ENCODE peak calls at places on chromosomes 13 and 19, in seven cellular contexts. V, N, S, T, R, W and M are unnamed samples.

GRCh38 chr19:29678484-29679106 is 13.3 kb downstream of the PLEKHF1 start:
- DNase-seq in S (peak), R (no peak), T (no peak), W (peak), N (no peak), V (no peak), M (no peak)

GRCh38 chr13:99687728-99688397 is 186.6 kb downstream of the TM9SF2 start:
- DNase-seq in N (no peak), S (no peak), W (no peak), R (no peak), T (no peak), V (no peak), M (no peak)

GRCh38 chr13:39196957-39197644 is 158.8 kb downstream of the NHLRC3 start:
- DNase-seq in R (no peak), S (no peak), N (no peak), V (no peak), T (no peak), W (no peak), M (peak)

GRCh38 chr13:76711515-76712182 is 174.6 kb downstream of the KCTD12 start:
- DNase-seq in R (peak), V (peak), W (peak), T (no peak), N (no peak), S (no peak), M (no peak)

GRCh38 chr13:63163903-63164302 is 1748.3 kb upstream of the PCDH20 start:
- DNase-seq in S (no peak), N (no peak), V (no peak), R (no peak), T (no peak), W (no peak), M (no peak)

GRCh38 chr13:112522578-112522977 is 65.4 kb downstream of the TUBGCP3 start:
- DNase-seq in W (no peak), S (no peak), T (no peak), V (no peak), N (no peak), R (no peak), M (no peak)

GRCh38 chr19:17311455-17312248 is 2.3 kb downstream of the DDA1 start:
- DNase-seq in V (no peak), S (no peak), R (no peak), W (no peak), T (no peak), N (no peak), M (no peak)

GRCh38 chr19:14248578-14249011 is 42.6 kb upstream of the ADGRL1 start:
- DNase-seq in V (peak), W (no peak), T (no peak), R (peak), N (peak), S (peak), M (peak)

GRCh38 chr13:30375436-30375835 is 46.9 kb upstream of the UBE2L5 start:
- DNase-seq in S (no peak), N (no peak), W (no peak), V (no peak), R (no peak), T (no peak), M (no peak)

DNA sequence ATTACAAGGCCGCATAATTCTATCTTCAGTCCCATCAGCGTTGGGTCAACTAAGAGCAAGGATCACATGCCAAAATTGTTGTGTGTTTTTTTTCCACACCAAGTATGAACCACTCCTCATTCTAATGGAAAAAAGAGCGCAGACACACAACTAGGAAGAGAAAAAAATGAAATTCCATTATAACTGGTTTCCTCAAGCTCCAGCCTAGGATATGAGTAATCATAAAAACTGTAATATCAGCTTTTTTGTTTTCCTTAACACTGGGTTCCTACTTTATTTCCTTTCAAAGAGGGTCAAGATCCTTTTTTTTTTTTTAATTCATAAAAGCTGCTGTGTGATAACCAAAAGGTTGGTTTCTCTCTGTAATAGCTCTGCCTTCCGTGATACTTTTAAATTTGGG is 19.4 kb downstream of the TSHZ3 start:
- DNase-seq in N (no peak), R (no peak), W (no peak), T (no peak), V (no peak), S (no peak), M (no peak)
- TF ChIP-seq CTCF in N (no peak), R (no peak), W (no peak), T (no peak), V (no peak), S (no peak), M (no peak)

GRCh38 chr13:37602743-37603381 is 4.3 kb upstream of the POSTN start:
- DNase-seq in W (no peak), N (no peak), S (no peak), T (no peak), V (no peak), R (no peak), M (no peak)
- TF ChIP-seq CTCF in W (no peak), N (no peak), S (peak), T (peak), V (peak), R (peak), M (peak)

GRCh38 chr13:21537105-21537504 is 66.9 kb downstream of the MICU2 start:
- DNase-seq in S (no peak), R (no peak), N (no peak), T (no peak), W (no peak), V (no peak), M (no peak)
- TF ChIP-seq CTCF in S (no peak), R (no peak), N (no peak), T (no peak), W (no peak), V (no peak), M (no peak)

GRCh38 chr19:55344444-55344843 is 4.8 kb downstream of the KMT5C start:
- DNase-seq in R (no peak), N (no peak), W (no peak), S (no peak), T (no peak), V (peak), M (no peak)
- TF ChIP-seq CTCF in R (no peak), N (no peak), W (no peak), S (no peak), T (no peak), V (no peak), M (no peak)